ENCODE peak calls at places on chromosomes 2 and 18, in ten cellular contexts. U is naive thymus-derived CD4-positive, alpha-beta T cell; P is iris pigment epithelial cell; O is GM20000; F is activated CD8-positive, alpha-beta memory T cell treated with anti-CD3 and anti-CD28 coated beads for 48 hours; V is stimulated activated naive CD8-positive, alpha-beta T cell treated with anti-CD3 and anti-CD28 coated beads, Interleukin-15, amount 100 ng/mL, for 72 hours; K is EL; W is cardiac muscle cell; H is CD4-positive, alpha-beta memory T cell; J is GM06990. M is an unnamed sample.

GRCh38 chr2:43212931-43213330 is 13.5 kb downstream of the ZFP36L2 start:
- DNase-seq in U (no peak), P (no peak), O (no peak), F (no peak), V (no peak), K (no peak), W (no peak), H (no peak), J (no peak), M (no peak)

GRCh38 chr18:56516769-56517168 is 121.6 kb downstream of the TXNL1 start:
- DNase-seq in U (no peak), P (no peak), O (no peak), F (no peak), V (no peak), K (peak), W (no peak), H (no peak), J (no peak), M (no peak)

GRCh38 chr18:24138884-24139616 is at the start of gene CABYR:
- DNase-seq in U (peak), P (peak), O (peak), F (peak), V (peak), K (peak), W (peak), H (peak), J (peak), M (peak)

GRCh38 chr2:241798081-241798630 is 10.8 kb upstream of the NEU4 start:
- DNase-seq in U (no peak), P (no peak), O (peak), F (no peak), V (no peak), K (no peak), W (no peak), H (no peak), J (no peak), M (no peak)

GRCh38 chr2:16005819-16006536 is 65.6 kb downstream of the MYCN start:
- DNase-seq in U (no peak), P (peak), O (no peak), F (no peak), V (no peak), K (no peak), W (no peak), H (no peak), J (no peak), M (no peak)

GRCh38 chr2:41040782-41041181 is 588.9 kb upstream of the SLC8A1 start:
- DNase-seq in U (no peak), P (no peak), O (no peak), F (no peak), V (no peak), K (no peak), W (no peak), H (no peak), J (no peak), M (no peak)

GRCh38 chr2:174333502-174334277 is 1.1 kb upstream of the SP9 start:
- DNase-seq in U (no peak), P (no peak), O (peak), F (no peak), V (no peak), K (no peak), W (no peak), H (no peak), J (peak), M (no peak)

GRCh38 chr18:63082661-63083531 is 236.7 kb downstream of the BCL2 start:
- DNase-seq in U (no peak), P (peak), O (no peak), F (no peak), V (no peak), K (no peak), W (peak), H (no peak), J (no peak), M (no peak)

GRCh38 chr18:44680271-44681038 is at the start of gene SETBP1:
- DNase-seq in U (peak), P (peak), O (peak), F (peak), V (peak), K (peak), W (peak), H (no peak), J (peak), M (peak)

GRCh38 chr2:168639024-168639423 is 163.4 kb upstream of the NOSTRIN start:
- DNase-seq in U (no peak), P (no peak), O (no peak), F (no peak), V (no peak), K (no peak), W (no peak), H (no peak), J (no peak), M (no peak)

GRCh38 chr2:85707304-85707703 is 13.1 kb downstream of the GNLY start:
- DNase-seq in U (peak), P (peak), O (peak), F (no peak), V (peak), K (peak), W (peak), H (peak), J (no peak), M (peak)

GRCh38 chr18:40851014-40851429 is 1104.0 kb upstream of the PIK3C3 start:
- DNase-seq in U (no peak), P (peak), O (no peak), F (no peak), V (no peak), K (no peak), W (peak), H (no peak), J (no peak), M (no peak)

GRCh38 chr2:41827354-41827971 is 220.4 kb upstream of the PKDCC start:
- DNase-seq in U (no peak), P (no peak), O (no peak), F (no peak), V (no peak), K (no peak), W (no peak), H (no peak), J (no peak), M (no peak)

M was measured in naive B cell.